ENCODE peak calls at places on chromosome 3, in four cellular contexts. R is HepG2, P is K562, T is GM12878. Z is an unnamed sample.
A peak's percentile ranks its signal among the peaks of the same experiment; 100 is the strongest.

GRCh38 chr3:2206536-2206935 is 107.9 kb downstream of the CNTN4 start:
- DNase-seq in T (no peak), R (no peak), P (no peak), Z (no peak)

GRCh38 chr3:187516446-187516845 is 148.3 kb downstream of the RTP4 start:
- DNase-seq in P (no peak), R (no peak), T (no peak), Z (no peak)

GRCh38 chr3:53624467-53624866 is 130.1 kb downstream of the CACNA1D start:
- DNase-seq in T (no peak), P (no peak), R (no peak), Z (no peak)

GRCh38 chr3:30675774-30676173 is 69.4 kb downstream of the TGFBR2 start:
- DNase-seq in T (no peak), P (no peak), R (no peak), Z (no peak)

GRCh38 chr3:38227989-38228388 is 37.6 kb upstream of the SLC22A13 start:
- DNase-seq in T (no peak), P (no peak), R (no peak), Z (no peak)

GRCh38 chr3:64133991-64134390 is 91.3 kb downstream of the PRICKLE2 start:
- DNase-seq in R (no peak), T (no peak), P (no peak), Z (no peak)

GRCh38 chr3:8255771-8256170 is 245.9 kb upstream of the LMCD1 start:
- DNase-seq in P (no peak), R (no peak), T (no peak), Z (no peak)

GRCh38 chr3:127247292-127247691 is 40.6 kb downstream of the PRR20G start:
- DNase-seq in P (no peak), R (no peak), T (no peak), Z (peak; percentile 11)

GRCh38 chr3:43638594-43639447 is 17.0 kb upstream of the ANO10 start:
- DNase-seq in P (peak; percentile 66), T (no peak), R (no peak), Z (peak; percentile 56)

GRCh38 chr3:165613019-165613418 is 224.2 kb downstream of the BCHE start:
- DNase-seq in P (no peak), R (no peak), T (no peak), Z (no peak)

GRCh38 chr3:119619094-119619493 is 21.4 kb downstream of the PLA1A start:
- DNase-seq in R (no peak), T (no peak), P (no peak), Z (no peak)

GRCh38 chr3:177445591-177445990 is 248.3 kb upstream of the TBL1XR1 start:
- DNase-seq in P (no peak), R (no peak), T (no peak), Z (no peak)

GRCh38 chr3:11643212-11644087 is at the start of gene VGLL4:
- DNase-seq in P (peak; percentile 59), R (peak; percentile 80), T (no peak), Z (peak; percentile 92)
- TF ChIP-seq REST in P (peak; percentile 25), R (no peak), T (no peak), Z (no peak)

GRCh38 chr3:188649521-188649920 is 495.6 kb downstream of the LPP start:
- DNase-seq in T (no peak), P (no peak), R (no peak), Z (no peak)

GRCh38 chr3:188643736-188644135 is 489.8 kb downstream of the LPP start:
- DNase-seq in T (no peak), R (no peak), P (no peak), Z (no peak)

GRCh38 chr3:188641076-188641475 is 487.1 kb downstream of the LPP start:
- DNase-seq in R (no peak), P (no peak), T (no peak), Z (no peak)

GRCh38 chr3:188647237-188647636 is 493.3 kb downstream of the LPP start:
- DNase-seq in P (no peak), R (peak; percentile 15), T (no peak), Z (no peak)

DNA sequence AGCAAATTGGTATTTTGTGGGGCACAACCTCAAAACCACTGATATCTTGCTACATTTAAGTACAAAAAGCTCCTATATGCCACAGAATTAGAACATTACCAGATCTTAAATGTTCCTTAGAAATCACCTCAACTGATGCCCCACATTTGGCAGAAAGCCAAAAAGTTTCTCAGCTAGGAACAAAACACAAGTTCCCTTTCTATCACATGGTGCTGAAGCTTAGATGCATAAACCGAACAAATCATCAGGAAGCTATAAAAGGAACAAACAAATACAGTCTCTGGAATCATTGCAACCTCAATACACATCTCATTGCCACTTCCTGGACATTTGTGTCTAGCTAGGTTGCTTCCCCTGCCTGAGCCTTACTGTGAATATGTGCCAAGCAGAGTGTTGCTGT is 492.6 kb downstream of the LPP start:
- DNase-seq in R (no peak), P (no peak), T (no peak), Z (no peak)
- TF ChIP-seq POLR2AphosphoS5 in R (no peak), P (no peak), T (no peak), Z (no peak)

GRCh38 chr3:190382082-190382481 is 5.9 kb upstream of the CLDN16 start:
- DNase-seq in R (no peak), P (no peak), T (no peak), Z (no peak)

GRCh38 chr3:190381356-190381940 is 6.5 kb upstream of the CLDN16 start:
- DNase-seq in P (no peak), R (no peak), T (no peak), Z (no peak)

GRCh38 chr3:190385835-190386688 is 1.9 kb upstream of the CLDN16 start:
- DNase-seq in R (peak; percentile 53), P (no peak), T (no peak), Z (no peak)

GRCh38 chr3:190387578-190388213 is at the start of gene CLDN16:
- DNase-seq in R (no peak), T (no peak), P (no peak), Z (peak; percentile 22)

DNA sequence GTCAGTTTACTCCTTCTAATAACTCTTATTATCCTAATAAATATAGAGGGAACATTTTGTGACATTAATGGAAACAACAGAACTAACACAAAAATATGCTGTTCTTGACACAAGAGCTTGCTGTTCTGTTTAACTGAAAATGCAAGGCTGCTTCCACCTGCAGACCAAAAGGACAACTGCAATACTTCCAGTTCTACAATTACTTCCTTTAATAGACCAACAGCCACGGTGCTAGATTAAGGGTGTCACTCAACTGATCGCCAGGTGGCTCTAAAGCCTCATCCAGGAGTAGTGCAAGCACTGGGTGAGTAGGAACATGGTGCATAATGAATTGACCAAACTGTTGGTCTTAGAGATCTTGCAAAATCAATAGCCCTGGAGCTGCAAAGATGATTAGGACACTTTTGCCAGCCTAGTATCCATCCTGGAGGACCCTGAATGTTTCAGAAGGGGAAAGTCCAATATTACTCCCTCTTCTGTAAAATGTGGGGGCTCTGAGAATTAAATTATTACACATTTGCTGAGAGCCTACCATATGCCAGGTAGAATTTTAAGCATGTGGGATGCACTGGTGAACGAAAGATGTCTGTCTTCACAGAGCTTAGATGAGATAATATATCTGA is 3.6 kb upstream of the CLDN16 start:
- DNase-seq in P (no peak), T (peak; percentile 19), R (peak; percentile 83), Z (peak; percentile 47)
- TF ChIP-seq JUNB in P (no peak), T (no peak), R (no peak), Z (no peak)

DNA sequence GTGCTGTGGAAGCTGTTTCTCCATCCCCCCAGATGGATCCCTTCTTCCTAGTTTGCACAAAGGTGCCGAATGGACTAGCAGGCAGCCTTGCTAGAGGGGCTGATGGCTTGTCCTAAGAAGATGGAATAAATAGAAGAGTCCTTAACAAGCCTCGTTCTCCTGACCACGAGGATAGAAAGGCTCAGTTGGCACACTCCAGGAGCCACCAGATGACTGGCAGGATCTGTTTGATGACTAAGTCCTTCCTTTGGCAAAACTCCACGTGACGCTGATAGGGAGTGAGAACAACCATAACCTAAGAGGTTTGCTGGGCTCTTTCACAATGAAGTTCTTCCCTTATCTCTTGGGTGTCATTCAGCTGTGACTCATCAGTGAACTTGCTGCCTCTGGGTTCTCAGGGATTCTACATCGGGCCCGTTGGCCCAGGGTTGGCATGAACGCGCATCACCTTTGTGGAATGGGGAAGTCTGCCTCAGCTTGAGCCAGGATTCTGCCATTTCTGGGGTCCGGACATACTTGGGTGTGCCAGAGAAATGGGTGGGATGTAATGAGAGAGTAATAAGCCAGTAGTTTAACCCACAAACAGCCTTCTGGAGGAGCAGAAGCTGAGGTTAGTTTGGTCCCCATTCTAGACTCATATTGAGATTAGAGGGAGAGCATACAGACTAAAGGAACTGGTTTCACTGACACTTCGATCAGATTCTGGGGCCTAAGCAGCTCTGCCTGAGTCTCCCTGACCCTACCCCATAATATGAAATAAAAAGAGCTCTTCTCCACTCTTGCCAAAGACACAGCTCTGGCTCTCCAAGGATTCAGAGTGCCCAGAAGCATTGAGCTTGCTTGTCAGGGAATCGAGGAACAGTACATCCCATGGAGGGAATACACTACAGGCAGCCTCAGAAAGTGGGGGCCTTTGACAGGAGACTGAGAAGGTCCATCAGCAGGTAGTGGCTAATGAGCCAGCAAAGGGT is 2.0 kb upstream of the MELTF start:
- DNase-seq in R (peak; percentile 96), P (peak; percentile 66), T (no peak), Z (no peak)
- TF ChIP-seq REST in R (no peak), P (peak; percentile 9), T (no peak), Z (no peak)

DNA sequence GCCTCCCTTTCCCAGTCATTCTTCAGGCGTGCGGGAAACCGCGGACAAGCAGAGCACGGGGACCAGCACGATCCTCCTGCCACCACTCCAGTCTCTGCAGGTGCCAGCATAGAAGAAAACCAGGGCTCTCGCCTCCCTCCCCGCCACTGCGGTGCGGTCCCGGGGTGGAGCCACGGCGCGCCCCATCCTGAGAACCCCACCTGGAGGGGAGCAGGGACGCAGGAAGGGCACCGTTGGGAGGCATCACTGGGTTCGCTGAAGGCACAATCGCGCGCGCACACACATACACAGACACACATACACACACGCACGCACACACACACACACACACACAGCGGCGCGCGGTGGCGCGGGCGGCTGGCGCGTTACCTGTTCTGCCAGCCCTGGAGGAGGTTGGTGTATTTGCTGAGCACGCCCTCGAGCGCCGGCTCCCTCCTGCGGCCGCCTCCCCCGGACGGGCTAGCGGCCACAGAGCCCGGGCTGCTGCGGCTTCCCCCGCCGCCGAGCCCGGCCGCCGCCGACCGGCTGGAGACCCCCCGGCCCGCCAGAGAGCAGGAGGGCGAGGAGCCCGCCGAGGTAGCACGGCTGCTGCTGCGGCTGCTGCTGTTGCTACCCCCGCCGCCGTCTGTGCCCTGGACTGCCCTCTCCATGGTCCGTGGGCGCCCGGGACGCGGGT is 394 bp downstream of the OSBPL10 start:
- DNase-seq in R (peak; percentile 54), T (no peak), P (no peak), Z (peak; percentile 81)
- TF ChIP-seq POLR2AphosphoS5 in R (no peak), T (no peak), P (no peak), Z (no peak)

Z was measured in GM23338.